ENCODE peak calls at places on chromosome 22, in seven cellular contexts. R is astrocyte, T is Caco-2, G is HFF-Myc, D is thoracic aorta, Q is tibial artery, V is fibroblast of pulmonary artery. J is an unnamed sample.

GRCh38 chr22:44127353-44127752 is 53.4 kb upstream of the PARVG start:
- DNase-seq in R (no peak), T (no peak), G (no peak), D (no peak), Q (peak; percentile 35), V (peak; percentile 54), J (no peak)

GRCh38 chr22:17085277-17086091 is 684 bp downstream of the IL17RA start:
- DNase-seq in R (no peak), T (no peak), G (no peak), D (no peak), Q (peak; percentile 50), V (no peak), J (no peak)

GRCh38 chr22:49449377-49449776 is 378.3 kb downstream of the BRD1 start:
- DNase-seq in R (no peak), T (no peak), G (no peak), D (no peak), Q (peak; percentile 7), V (no peak), J (no peak)

GRCh38 chr22:50078246-50078645 is 7.0 kb downstream of the MLC1 start:
- DNase-seq in R (no peak), T (no peak), G (no peak), D (no peak), Q (no peak), V (no peak), J (no peak)

GRCh38 chr22:41348964-41349484 is 32.7 kb upstream of the TEF start:
- DNase-seq in R (no peak), T (no peak), G (no peak), D (no peak), Q (no peak), V (no peak), J (no peak)

GRCh38 chr22:49853981-49854791 is 542 bp downstream of the ZBED4 start:
- DNase-seq in R (no peak), T (peak; percentile 52), G (no peak), D (no peak), Q (no peak), V (peak; percentile 30), J (peak; percentile 8)

GRCh38 chr22:49660794-49661781 is 166.6 kb downstream of the BRD1 start:
- DNase-seq in R (no peak), T (no peak), G (no peak), D (no peak), Q (no peak), V (no peak), J (no peak)

GRCh38 chr22:48396785-48397530 is 1430.7 kb downstream of the BRD1 start:
- DNase-seq in R (no peak), T (no peak), G (no peak), D (no peak), Q (no peak), V (no peak), J (no peak)

GRCh38 chr22:27124336-27125023 is 467.1 kb downstream of the MIAT start:
- DNase-seq in R (peak; percentile 33), T (no peak), G (no peak), D (no peak), Q (peak; percentile 50), V (no peak), J (no peak)

DNA sequence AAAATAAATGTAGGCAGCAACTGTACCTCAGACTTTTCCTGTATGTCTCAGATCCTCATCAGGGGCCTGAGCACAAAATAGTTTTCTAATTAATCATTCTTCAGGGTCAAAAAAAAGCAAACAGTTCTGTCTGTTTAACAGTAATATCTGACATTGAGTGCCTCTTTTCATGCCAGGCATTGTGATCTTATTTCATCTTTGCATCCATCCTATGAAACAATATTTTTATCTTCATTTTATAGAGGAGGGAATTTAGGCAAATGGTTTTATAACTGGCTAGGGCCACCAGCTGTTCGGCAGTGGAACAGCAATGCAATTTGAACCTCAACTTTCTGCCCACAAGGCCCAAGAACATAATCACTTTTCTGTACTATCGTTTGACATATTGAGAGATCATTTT is 145.6 kb downstream of the WNT7B start:
- DNase-seq in R (peak; percentile 44), T (no peak), G (no peak), D (no peak), Q (no peak), V (peak; percentile 46), J (peak; percentile 13)
- TF ChIP-seq CTCF in R (peak; percentile 44), T (no peak), G (peak; percentile 29), D (no peak), Q (no peak), V (peak; percentile 67), J (peak; percentile 74)

DNA sequence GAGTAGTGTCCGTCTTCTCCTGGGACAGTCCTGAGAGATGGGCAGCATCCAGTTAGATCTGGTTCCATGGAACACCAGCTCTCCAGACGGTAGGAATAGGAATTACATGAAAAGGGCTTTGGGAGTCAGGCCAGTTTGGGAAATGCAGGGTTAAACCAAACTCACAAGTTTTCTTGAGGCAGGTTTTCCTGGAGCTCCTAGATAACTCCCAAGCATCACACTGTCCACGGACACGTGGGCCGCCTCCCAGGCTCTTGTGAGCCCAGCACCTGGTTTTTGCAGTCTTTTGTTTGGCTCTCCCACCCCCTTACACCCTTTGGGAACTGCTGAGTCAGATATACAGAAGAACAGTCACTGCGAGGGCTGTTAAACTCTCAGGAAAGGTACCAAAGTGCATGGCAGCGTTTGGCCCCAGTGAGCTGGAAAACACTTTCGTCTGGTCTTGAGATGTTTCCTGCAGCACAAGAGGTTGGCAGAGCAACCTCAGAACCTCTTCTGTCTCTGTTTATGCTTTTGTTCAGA is 90.0 kb downstream of the BCR start:
- DNase-seq in R (no peak), T (no peak), G (no peak), D (no peak), Q (no peak), V (peak; percentile 6), J (no peak)
- TF ChIP-seq CTCF in R (peak; percentile 19), T (no peak), G (peak; percentile 12), D (no peak), Q (no peak), V (peak; percentile 18), J (peak; percentile 48)

GRCh38 chr22:40347300-40347699 is 1.0 kb downstream of the ADSL start:
- DNase-seq in R (no peak), T (no peak), G (no peak), D (no peak), Q (no peak), V (no peak), J (no peak)

GRCh38 chr22:40346178-40347064 is at the start of gene ADSL:
- DNase-seq in R (peak; percentile 69), T (peak; percentile 87), G (peak; percentile 50), D (peak; percentile 63), Q (peak; percentile 85), V (peak; percentile 83), J (peak; percentile 74)

GRCh38 chr22:40345271-40345670 is 1.0 kb upstream of the ADSL start:
- DNase-seq in R (peak; percentile 27), T (no peak), G (no peak), D (no peak), Q (no peak), V (peak; percentile 14), J (no peak)

GRCh38 chr22:40345801-40346177 is 511 bp upstream of the ADSL start:
- DNase-seq in R (peak; percentile 32), T (peak; percentile 44), G (no peak), D (no peak), Q (no peak), V (peak; percentile 27), J (no peak)

GRCh38 chr22:40348025-40348658 is 1.8 kb downstream of the ADSL start:
- DNase-seq in R (peak; percentile 26), T (no peak), G (no peak), D (no peak), Q (peak; percentile 45), V (peak; percentile 75), J (peak; percentile 44)
- TF ChIP-seq CTCF in R (peak; percentile 85), T (peak; percentile 64), G (peak; percentile 81), D (peak; percentile 53), Q (peak; percentile 61), V (peak; percentile 88), J (peak; percentile 89)

DNA sequence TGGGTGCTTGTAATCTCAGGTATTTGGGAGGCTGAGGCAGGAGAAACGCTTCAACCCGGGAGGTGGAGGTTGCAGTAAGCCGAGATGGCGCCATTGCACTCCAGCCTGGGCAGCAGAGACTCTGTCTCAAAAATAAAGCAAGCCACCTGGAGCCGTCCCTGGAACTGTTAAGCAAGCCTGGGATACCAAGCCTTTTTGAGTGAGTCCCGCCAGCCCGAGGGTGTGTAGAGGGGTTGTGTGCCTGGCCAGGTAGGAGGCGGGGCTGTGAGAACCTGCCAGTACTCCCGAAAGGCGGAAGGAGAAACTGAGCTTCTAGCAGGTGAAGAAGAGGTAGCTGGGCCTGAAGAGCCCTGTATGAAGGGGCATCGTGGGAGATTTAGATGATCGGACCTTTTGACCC is 52.4 kb downstream of the TRIOBP start:
- DNase-seq in R (no peak), T (no peak), G (no peak), D (no peak), Q (no peak), V (no peak), J (no peak)
- TF ChIP-seq CTCF in R (no peak), T (no peak), G (no peak), D (no peak), Q (no peak), V (no peak), J (no peak)

GRCh38 chr22:37636186-37636948 is 3.1 kb upstream of the SH3BP1 start:
- DNase-seq in R (peak; percentile 86), T (no peak), G (peak; percentile 96), D (no peak), Q (no peak), V (peak; percentile 68), J (peak; percentile 52)
- TF ChIP-seq CTCF in R (peak; percentile 22), T (no peak), G (peak; percentile 52), D (no peak), Q (no peak), V (peak; percentile 51), J (peak; percentile 72)

GRCh38 chr22:19910180-19910744 is 31.3 kb upstream of the COMT start:
- DNase-seq in R (no peak), T (no peak), G (no peak), D (no peak), Q (no peak), V (no peak), J (no peak)
- TF ChIP-seq CTCF in R (no peak), T (no peak), G (no peak), D (no peak), Q (no peak), V (no peak), J (no peak)

GRCh38 chr22:28927526-28928089 is 44.2 kb downstream of the ZNRF3 start:
- DNase-seq in R (no peak), T (no peak), G (no peak), D (no peak), Q (no peak), V (no peak), J (no peak)

GRCh38 chr22:28922540-28923244 is 39.3 kb downstream of the ZNRF3 start:
- DNase-seq in R (no peak), T (no peak), G (no peak), D (no peak), Q (no peak), V (no peak), J (no peak)

GRCh38 chr22:28929197-28929596 is 45.8 kb downstream of the ZNRF3 start:
- DNase-seq in R (no peak), T (no peak), G (no peak), D (no peak), Q (no peak), V (no peak), J (no peak)

GRCh38 chr22:28923826-28924732 is 40.7 kb downstream of the ZNRF3 start:
- DNase-seq in R (peak; percentile 26), T (peak; percentile 71), G (no peak), D (no peak), Q (no peak), V (no peak), J (no peak)

GRCh38 chr22:28925916-28926315 is 42.5 kb downstream of the ZNRF3 start:
- DNase-seq in R (no peak), T (no peak), G (no peak), D (no peak), Q (no peak), V (no peak), J (no peak)
- TF ChIP-seq CTCF in R (no peak), T (no peak), G (no peak), D (no peak), Q (no peak), V (no peak), J (no peak)